ENCODE peak calls at places on chromosomes 2 and 18, in seven cellular contexts. Y is cardiac muscle cell; V is lung microvascular endothelial cell; A is DND-41; T is GM04504; H is CD8-positive, alpha-beta T cell; K is GM12864. R is an unnamed sample.

GRCh38 chr2:47006374-47007220 is 91.0 kb upstream of the MCFD2 start:
- DNase-seq in Y (no peak), V (no peak), A (no peak), T (no peak), H (no peak), K (no peak), R (no peak)

GRCh38 chr18:39622431-39622830 is 2056.8 kb upstream of the CELF4 start:
- DNase-seq in Y (peak; percentile 49), V (no peak), A (no peak), T (no peak), H (no peak), K (no peak), R (no peak)

GRCh38 chr2:105329197-105329554 is 359 bp downstream of the TGFBRAP1 start:
- DNase-seq in Y (no peak), V (peak; percentile 26), A (peak; percentile 28), T (no peak), H (peak; percentile 16), K (no peak), R (no peak)

GRCh38 chr2:74632209-74632938 is 15.8 kb downstream of the M1AP start:
- DNase-seq in Y (peak; percentile 52), V (peak; percentile 43), A (no peak), T (no peak), H (no peak), K (no peak), R (no peak)

GRCh38 chr2:7508220-7508943 is 591.2 kb downstream of the RNF144A start:
- DNase-seq in Y (no peak), V (no peak), A (no peak), T (no peak), H (no peak), K (no peak), R (peak; percentile 46)

GRCh38 chr2:42856891-42857632 is 64.7 kb upstream of the HAAO start:
- DNase-seq in Y (no peak), V (no peak), A (peak; percentile 8), T (no peak), H (no peak), K (no peak), R (no peak)

GRCh38 chr2:47179325-47179724 is 24.2 kb upstream of the STPG4 start:
- DNase-seq in Y (no peak), V (no peak), A (no peak), T (no peak), H (no peak), K (no peak), R (no peak)

GRCh38 chr2:2530334-2530733 is 199.3 kb upstream of the MYT1L start:
- DNase-seq in Y (no peak), V (no peak), A (no peak), T (no peak), H (no peak), K (no peak), R (no peak)

GRCh38 chr2:238433941-238434845 is 7.5 kb downstream of the ASB1 start:
- DNase-seq in Y (peak; percentile 86), V (peak; percentile 43), A (no peak), T (peak; percentile 78), H (no peak), K (no peak), R (no peak)

GRCh38 chr2:127935337-127935736 is 49.6 kb upstream of the AMMECR1L start:
- DNase-seq in Y (no peak), V (no peak), A (no peak), T (no peak), H (no peak), K (no peak), R (no peak)

GRCh38 chr2:129763190-129763846 is 216.1 kb upstream of the RAB6C start:
- DNase-seq in Y (no peak), V (no peak), A (no peak), T (no peak), H (no peak), K (no peak), R (no peak)

GRCh38 chr2:231957913-231958763 is 3.4 kb upstream of the DIS3L2 start:
- DNase-seq in Y (no peak), V (no peak), A (no peak), T (no peak), H (no peak), K (no peak), R (no peak)

GRCh38 chr2:237687666-237688065 is 60.3 kb downstream of the LRRFIP1 start:
- DNase-seq in Y (peak; percentile 97), V (peak; percentile 89), A (no peak), T (peak; percentile 100), H (peak; percentile 89), K (peak; percentile 68), R (no peak)

GRCh38 chr2:55500025-55500424 is 19.5 kb upstream of the CFAP36 start:
- DNase-seq in Y (peak; percentile 64), V (peak; percentile 26), A (no peak), T (no peak), H (no peak), K (no peak), R (no peak)

GRCh38 chr18:3652380-3653262 is 202.6 kb downstream of the TGIF1 start:
- DNase-seq in Y (peak; percentile 99), V (peak; percentile 94), A (no peak), T (peak; percentile 49), H (no peak), K (peak; percentile 5), R (no peak)

GRCh38 chr2:70553334-70553583 is 367 bp downstream of the TGFA start:
- DNase-seq in Y (no peak), V (no peak), A (no peak), T (no peak), H (no peak), K (no peak), R (no peak)

GRCh38 chr2:239929504-239929903 is 95.6 kb downstream of the NDUFA10 start:
- DNase-seq in Y (no peak), V (no peak), A (no peak), T (no peak), H (no peak), K (no peak), R (no peak)

GRCh38 chr2:105912081-105912480 is 167.4 kb downstream of the NCK2 start:
- DNase-seq in Y (peak; percentile 39), V (peak; percentile 28), A (no peak), T (no peak), H (no peak), K (no peak), R (no peak)

GRCh38 chr2:111618953-111619902 is 264.8 kb downstream of the ANAPC1 start:
- DNase-seq in Y (peak; percentile 54), V (peak; percentile 25), A (peak; percentile 20), T (no peak), H (no peak), K (no peak), R (no peak)

GRCh38 chr18:5895886-5896740 is 791 bp upstream of the TMEM200C start:
- DNase-seq in Y (no peak), V (no peak), A (no peak), T (no peak), H (no peak), K (no peak), R (no peak)

GRCh38 chr2:84849271-84849952 is 31.5 kb downstream of the TRABD2A start:
- DNase-seq in Y (no peak), V (no peak), A (no peak), T (peak; percentile 42), H (peak; percentile 51), K (no peak), R (no peak)

GRCh38 chr2:170235860-170236638 is 58.1 kb downstream of the MYO3B start:
- DNase-seq in Y (peak; percentile 68), V (peak; percentile 53), A (peak; percentile 20), T (no peak), H (no peak), K (no peak), R (peak; percentile 34)

GRCh38 chr2:128237911-128238697 is 80.6 kb downstream of the HS6ST1 start:
- DNase-seq in Y (no peak), V (no peak), A (no peak), T (no peak), H (no peak), K (no peak), R (no peak)

GRCh38 chr2:112588611-112589045 is 4.2 kb downstream of the CHCHD5 start:
- DNase-seq in Y (peak; percentile 31), V (peak; percentile 58), A (no peak), T (no peak), H (no peak), K (no peak), R (no peak)

GRCh38 chr2:168801961-168802824 is at the start of gene NOSTRIN:
- DNase-seq in Y (peak; percentile 68), V (peak; percentile 30), A (no peak), T (no peak), H (no peak), K (no peak), R (no peak)

GRCh38 chr2:8856176-8856575 is 18.8 kb upstream of the KIDINS220 start:
- DNase-seq in Y (no peak), V (no peak), A (no peak), T (no peak), H (no peak), K (no peak), R (no peak)

GRCh38 chr2:228548230-228548629 is 366.7 kb upstream of the SPHKAP start:
- DNase-seq in Y (no peak), V (no peak), A (no peak), T (no peak), H (no peak), K (no peak), R (no peak)

GRCh38 chr2:164009801-164010337 is 274.1 kb upstream of the FIGN start:
- DNase-seq in Y (no peak), V (no peak), A (no peak), T (no peak), H (no peak), K (no peak), R (no peak)

GRCh38 chr2:44168684-44169154 is at the start of gene PPM1B:
- DNase-seq in Y (no peak), V (no peak), A (no peak), T (no peak), H (peak; percentile 100), K (no peak), R (no peak)

GRCh38 chr2:48483916-48484315 is 46.0 kb upstream of the STON1 start:
- DNase-seq in Y (peak; percentile 94), V (no peak), A (no peak), T (no peak), H (no peak), K (no peak), R (no peak)

GRCh38 chr2:12071343-12071742 is 324.9 kb downstream of the LPIN1 start:
- DNase-seq in Y (no peak), V (no peak), A (no peak), T (no peak), H (no peak), K (no peak), R (no peak)

GRCh38 chr2:109376796-109377495 is 236.8 kb downstream of the SEPTIN10 start:
- DNase-seq in Y (no peak), V (no peak), A (no peak), T (no peak), H (no peak), K (no peak), R (no peak)

GRCh38 chr2:10619643-10620042 is 70.1 kb downstream of the NOL10 start:
- DNase-seq in Y (peak; percentile 8), V (peak; percentile 68), A (no peak), T (no peak), H (no peak), K (no peak), R (no peak)

GRCh38 chr2:127563458-127564428 is 28.3 kb downstream of the MYO7B start:
- DNase-seq in Y (no peak), V (no peak), A (no peak), T (no peak), H (no peak), K (peak; percentile 90), R (no peak)

GRCh38 chr2:224195954-224196571 is 157.0 kb upstream of the SERPINE2 start:
- DNase-seq in Y (peak; percentile 67), V (no peak), A (no peak), T (no peak), H (no peak), K (no peak), R (no peak)

GRCh38 chr2:37629529-37629928 is 41.9 kb downstream of the CDC42EP3 start:
- DNase-seq in Y (no peak), V (no peak), A (no peak), T (no peak), H (no peak), K (no peak), R (no peak)

GRCh38 chr2:37984176-37984575 is 59.1 kb downstream of the RMDN2 start:
- DNase-seq in Y (no peak), V (no peak), A (no peak), T (no peak), H (no peak), K (no peak), R (no peak)

GRCh38 chr2:46230115-46230571 is 67.1 kb upstream of the EPAS1 start:
- DNase-seq in Y (no peak), V (no peak), A (peak; percentile 24), T (no peak), H (no peak), K (no peak), R (no peak)